ENCODE peak calls at places on chromosomes 11 and 22, in seven cellular contexts. One of them, this sample, is unnamed.

GRCh38 chr22:41334215-41334614 is 32.9 kb downstream of the ZC3H7B start:
- DNase-seq in gastrocnemius medialis: no peak
- DNase-seq in DMS 273 treated with DMSO at 0.1 percent for 48 hours: no peak
- DNase-seq in astrocyte of the spinal cord: no peak
- DNase-seq in NCI-H510A treated with DMSO at 0.1 percent for 48 hours: no peak
- DNase-seq in fibroblast of lung: no peak
- DNase-seq in non-pigmented ciliary epithelial cell: no peak
- DNase-seq in this sample: no peak

GRCh38 chr11:96197801-96198465 is 145.1 kb downstream of the MAML2 start:
- DNase-seq in DMS 273 treated with DMSO at 0.1 percent for 48 hours: no peak
- DNase-seq in gastrocnemius medialis: no peak
- DNase-seq in NCI-H510A treated with DMSO at 0.1 percent for 48 hours: no peak
- DNase-seq in astrocyte of the spinal cord: no peak
- DNase-seq in fibroblast of lung: no peak
- DNase-seq in non-pigmented ciliary epithelial cell: no peak
- DNase-seq in this sample: no peak

GRCh38 chr11:79139900-79140299 is 300.9 kb downstream of the TENM4 start:
- DNase-seq in astrocyte of the spinal cord: no peak
- DNase-seq in NCI-H510A treated with DMSO at 0.1 percent for 48 hours: no peak
- DNase-seq in DMS 273 treated with DMSO at 0.1 percent for 48 hours: no peak
- DNase-seq in fibroblast of lung: no peak
- DNase-seq in non-pigmented ciliary epithelial cell: no peak
- DNase-seq in gastrocnemius medialis: no peak
- DNase-seq in this sample: no peak

GRCh38 chr11:83865636-83866461 is 579.7 kb upstream of the CCDC90B start:
- DNase-seq in astrocyte of the spinal cord: peak; percentile 70
- DNase-seq in non-pigmented ciliary epithelial cell: peak; percentile 65
- DNase-seq in NCI-H510A treated with DMSO at 0.1 percent for 48 hours: no peak
- DNase-seq in fibroblast of lung: peak; percentile 88
- DNase-seq in DMS 273 treated with DMSO at 0.1 percent for 48 hours: no peak
- DNase-seq in gastrocnemius medialis: no peak
- DNase-seq in this sample: peak; percentile 61

GRCh38 chr11:62353841-62354240 is 16.6 kb downstream of the ASRGL1 start:
- DNase-seq in astrocyte of the spinal cord: no peak
- DNase-seq in NCI-H510A treated with DMSO at 0.1 percent for 48 hours: peak; percentile 83
- DNase-seq in gastrocnemius medialis: no peak
- DNase-seq in non-pigmented ciliary epithelial cell: no peak
- DNase-seq in fibroblast of lung: no peak
- DNase-seq in DMS 273 treated with DMSO at 0.1 percent for 48 hours: no peak
- DNase-seq in this sample: no peak

GRCh38 chr11:706439-706956 is 467 bp downstream of the EPS8L2 start:
- DNase-seq in DMS 273 treated with DMSO at 0.1 percent for 48 hours: no peak
- DNase-seq in astrocyte of the spinal cord: peak; percentile 34
- DNase-seq in fibroblast of lung: peak; percentile 54
- DNase-seq in gastrocnemius medialis: peak; percentile 59
- DNase-seq in non-pigmented ciliary epithelial cell: no peak
- DNase-seq in NCI-H510A treated with DMSO at 0.1 percent for 48 hours: no peak
- DNase-seq in this sample: peak; percentile 47

GRCh38 chr22:30861688-30862552 is 106.7 kb downstream of the MORC2 start:
- DNase-seq in astrocyte of the spinal cord: no peak
- DNase-seq in fibroblast of lung: no peak
- DNase-seq in gastrocnemius medialis: no peak
- DNase-seq in DMS 273 treated with DMSO at 0.1 percent for 48 hours: no peak
- DNase-seq in NCI-H510A treated with DMSO at 0.1 percent for 48 hours: no peak
- DNase-seq in non-pigmented ciliary epithelial cell: no peak
- DNase-seq in this sample: no peak

GRCh38 chr11:18495703-18496102 is 31.0 kb downstream of the TSG101 start:
- DNase-seq in astrocyte of the spinal cord: no peak
- DNase-seq in gastrocnemius medialis: no peak
- DNase-seq in non-pigmented ciliary epithelial cell: no peak
- DNase-seq in DMS 273 treated with DMSO at 0.1 percent for 48 hours: no peak
- DNase-seq in NCI-H510A treated with DMSO at 0.1 percent for 48 hours: no peak
- DNase-seq in fibroblast of lung: no peak
- DNase-seq in this sample: no peak

GRCh38 chr22:46007848-46008261 is 30.9 kb upstream of the WNT7B start:
- DNase-seq in gastrocnemius medialis: peak; percentile 77
- DNase-seq in astrocyte of the spinal cord: peak; percentile 92
- DNase-seq in fibroblast of lung: peak; percentile 98
- DNase-seq in NCI-H510A treated with DMSO at 0.1 percent for 48 hours: no peak
- DNase-seq in DMS 273 treated with DMSO at 0.1 percent for 48 hours: peak; percentile 54
- DNase-seq in non-pigmented ciliary epithelial cell: peak; percentile 72
- DNase-seq in this sample: peak; percentile 82

GRCh38 chr11:79062814-79063762 is 377.7 kb downstream of the TENM4 start:
- DNase-seq in gastrocnemius medialis: peak; percentile 30
- DNase-seq in DMS 273 treated with DMSO at 0.1 percent for 48 hours: peak; percentile 12
- DNase-seq in non-pigmented ciliary epithelial cell: no peak
- DNase-seq in astrocyte of the spinal cord: no peak
- DNase-seq in NCI-H510A treated with DMSO at 0.1 percent for 48 hours: peak; percentile 38
- DNase-seq in fibroblast of lung: no peak
- DNase-seq in this sample: peak; percentile 40

GRCh38 chr11:101523193-101523592 is 60.6 kb downstream of the TRPC6 start:
- DNase-seq in fibroblast of lung: no peak
- DNase-seq in NCI-H510A treated with DMSO at 0.1 percent for 48 hours: no peak
- DNase-seq in gastrocnemius medialis: no peak
- DNase-seq in astrocyte of the spinal cord: no peak
- DNase-seq in non-pigmented ciliary epithelial cell: no peak
- DNase-seq in DMS 273 treated with DMSO at 0.1 percent for 48 hours: no peak
- DNase-seq in this sample: no peak

GRCh38 chr22:36333632-36334031 is 54.1 kb downstream of the MYH9 start:
- DNase-seq in NCI-H510A treated with DMSO at 0.1 percent for 48 hours: no peak
- DNase-seq in fibroblast of lung: no peak
- DNase-seq in gastrocnemius medialis: no peak
- DNase-seq in astrocyte of the spinal cord: no peak
- DNase-seq in DMS 273 treated with DMSO at 0.1 percent for 48 hours: no peak
- DNase-seq in non-pigmented ciliary epithelial cell: no peak
- DNase-seq in this sample: no peak

GRCh38 chr11:27717801-27718229 is 17.6 kb upstream of the BDNF start:
- DNase-seq in gastrocnemius medialis: no peak
- DNase-seq in fibroblast of lung: peak; percentile 49
- DNase-seq in NCI-H510A treated with DMSO at 0.1 percent for 48 hours: no peak
- DNase-seq in DMS 273 treated with DMSO at 0.1 percent for 48 hours: no peak
- DNase-seq in astrocyte of the spinal cord: peak; percentile 62
- DNase-seq in non-pigmented ciliary epithelial cell: no peak
- DNase-seq in this sample: peak; percentile 15

GRCh38 chr22:35335936-35336781 is 36.5 kb downstream of the TOM1 start:
- DNase-seq in DMS 273 treated with DMSO at 0.1 percent for 48 hours: no peak
- DNase-seq in astrocyte of the spinal cord: no peak
- DNase-seq in non-pigmented ciliary epithelial cell: no peak
- DNase-seq in gastrocnemius medialis: no peak
- DNase-seq in fibroblast of lung: no peak
- DNase-seq in NCI-H510A treated with DMSO at 0.1 percent for 48 hours: no peak
- DNase-seq in this sample: no peak